ENCODE peak calls at places on chromosomes 12 and 14, in four cellular contexts. One of them, this sample, is unnamed.

GRCh38 chr12:109678732-109679131 is 34.9 kb upstream of the FAM222A start:
- DNase-seq in activated CD4-positive, alpha-beta T cell treated with anti-CD3 and anti-CD28 coated beads for 1 hour: no peak
- DNase-seq in endothelial cell: no peak
- DNase-seq in lung: no peak
- DNase-seq in this sample: no peak

GRCh38 chr12:97960741-97961608 is 498.4 kb downstream of the RMST start:
- DNase-seq in endothelial cell: peak
- DNase-seq in lung: peak
- DNase-seq in activated CD4-positive, alpha-beta T cell treated with anti-CD3 and anti-CD28 coated beads for 1 hour: no peak
- DNase-seq in this sample: no peak

GRCh38 chr12:997505-997904 is 6.5 kb downstream of the ERC1 start:
- DNase-seq in lung: no peak
- DNase-seq in activated CD4-positive, alpha-beta T cell treated with anti-CD3 and anti-CD28 coated beads for 1 hour: no peak
- DNase-seq in endothelial cell: no peak
- DNase-seq in this sample: no peak

GRCh38 chr12:26431211-26431610 is 235.8 kb downstream of the SSPN start:
- DNase-seq in endothelial cell: no peak
- DNase-seq in activated CD4-positive, alpha-beta T cell treated with anti-CD3 and anti-CD28 coated beads for 1 hour: no peak
- DNase-seq in lung: no peak
- DNase-seq in this sample: no peak

GRCh38 chr14:89418452-89418851 is 1.4 kb upstream of the FOXN3 start:
- DNase-seq in lung: no peak
- DNase-seq in activated CD4-positive, alpha-beta T cell treated with anti-CD3 and anti-CD28 coated beads for 1 hour: no peak
- DNase-seq in endothelial cell: no peak
- DNase-seq in this sample: no peak

GRCh38 chr12:92402415-92402814 is 256.8 kb upstream of the BTG1 start:
- DNase-seq in endothelial cell: no peak
- DNase-seq in activated CD4-positive, alpha-beta T cell treated with anti-CD3 and anti-CD28 coated beads for 1 hour: no peak
- DNase-seq in lung: no peak
- DNase-seq in this sample: no peak

GRCh38 chr12:132556216-132556615 is 54.2 kb downstream of the LRCOL1 start:
- DNase-seq in lung: no peak
- DNase-seq in endothelial cell: no peak
- DNase-seq in activated CD4-positive, alpha-beta T cell treated with anti-CD3 and anti-CD28 coated beads for 1 hour: no peak
- DNase-seq in this sample: no peak

GRCh38 chr12:19287302-19287701 is 152.0 kb upstream of the AEBP2 start:
- DNase-seq in endothelial cell: no peak
- DNase-seq in activated CD4-positive, alpha-beta T cell treated with anti-CD3 and anti-CD28 coated beads for 1 hour: no peak
- DNase-seq in lung: no peak
- DNase-seq in this sample: no peak

GRCh38 chr14:65206448-65207096 is 104.3 kb upstream of the MAX start:
- DNase-seq in endothelial cell: no peak
- DNase-seq in activated CD4-positive, alpha-beta T cell treated with anti-CD3 and anti-CD28 coated beads for 1 hour: no peak
- DNase-seq in lung: no peak
- DNase-seq in this sample: peak

GRCh38 chr12:131511391-131511802 is 199.5 kb upstream of the SFSWAP start:
- DNase-seq in lung: no peak
- DNase-seq in endothelial cell: peak
- DNase-seq in activated CD4-positive, alpha-beta T cell treated with anti-CD3 and anti-CD28 coated beads for 1 hour: peak
- DNase-seq in this sample: no peak

GRCh38 chr14:56512521-56512920 is 67.1 kb upstream of the TMEM260 start:
- DNase-seq in activated CD4-positive, alpha-beta T cell treated with anti-CD3 and anti-CD28 coated beads for 1 hour: no peak
- DNase-seq in endothelial cell: no peak
- DNase-seq in lung: no peak
- DNase-seq in this sample: no peak

GRCh38 chr14:105056303-105056831 is 8.9 kb downstream of the GPR132 start:
- DNase-seq in lung: no peak
- DNase-seq in activated CD4-positive, alpha-beta T cell treated with anti-CD3 and anti-CD28 coated beads for 1 hour: no peak
- DNase-seq in endothelial cell: no peak
- DNase-seq in this sample: no peak

GRCh38 chr12:19273482-19274330 is 144.2 kb downstream of the PLEKHA5 start:
- DNase-seq in activated CD4-positive, alpha-beta T cell treated with anti-CD3 and anti-CD28 coated beads for 1 hour: peak
- DNase-seq in lung: peak
- DNase-seq in endothelial cell: no peak
- DNase-seq in this sample: peak

GRCh38 chr12:179131-179884 is 34.6 kb downstream of the SLC6A12 start:
- DNase-seq in lung: no peak
- DNase-seq in endothelial cell: no peak
- DNase-seq in activated CD4-positive, alpha-beta T cell treated with anti-CD3 and anti-CD28 coated beads for 1 hour: no peak
- DNase-seq in this sample: no peak

GRCh38 chr12:92411687-92412086 is 266.0 kb upstream of the BTG1 start:
- DNase-seq in endothelial cell: no peak
- DNase-seq in activated CD4-positive, alpha-beta T cell treated with anti-CD3 and anti-CD28 coated beads for 1 hour: no peak
- DNase-seq in lung: no peak
- DNase-seq in this sample: no peak

GRCh38 chr14:103330536-103330935 is 3.5 kb upstream of the EIF5 start:
- DNase-seq in lung: no peak
- DNase-seq in activated CD4-positive, alpha-beta T cell treated with anti-CD3 and anti-CD28 coated beads for 1 hour: no peak
- DNase-seq in endothelial cell: no peak
- DNase-seq in this sample: no peak

GRCh38 chr14:37678916-37679315 is 83.5 kb downstream of the TTC6 start:
- DNase-seq in activated CD4-positive, alpha-beta T cell treated with anti-CD3 and anti-CD28 coated beads for 1 hour: no peak
- DNase-seq in endothelial cell: no peak
- DNase-seq in lung: no peak
- DNase-seq in this sample: no peak

GRCh38 chr14:62213516-62213915 is 451.3 kb downstream of the SNAPC1 start:
- DNase-seq in endothelial cell: no peak
- DNase-seq in lung: no peak
- DNase-seq in activated CD4-positive, alpha-beta T cell treated with anti-CD3 and anti-CD28 coated beads for 1 hour: no peak
- DNase-seq in this sample: no peak